ENCODE peak calls at places on chromosomes 4 and X, in four cellular contexts. T, X, A and Y are unnamed samples.

GRCh38 chr4:81096566-81096965 is 66.1 kb downstream of the BMP3 start:
- DNase-seq in T (no peak), X (no peak), A (no peak), Y (no peak)

GRCh38 chr4:6546681-6547447 is 28.1 kb upstream of the MAN2B2 start:
- DNase-seq in T (peak; percentile 88), X (no peak), A (peak; percentile 47), Y (no peak)

GRCh38 chr4:78292336-78292735 is 235.2 kb downstream of the FRAS1 start:
- DNase-seq in T (no peak), X (no peak), A (no peak), Y (no peak)

GRCh38 chr4:80362578-80363181 is 27.1 kb downstream of the CFAP299 start:
- DNase-seq in T (peak; percentile 48), X (no peak), A (peak; percentile 64), Y (no peak)

GRCh38 chr4:105135746-105136145 is 10.9 kb upstream of the TET2 start:
- DNase-seq in T (no peak), X (no peak), A (no peak), Y (no peak)

GRCh38 chr4:112593438-112594133 is 43.1 kb downstream of the ZGRF1 start:
- DNase-seq in T (no peak), X (no peak), A (no peak), Y (no peak)

GRCh38 chrX:3326721-3327120 is 19.7 kb downstream of the MXRA5 start:
- DNase-seq in T (no peak), X (no peak), A (no peak), Y (no peak)

GRCh38 chr4:88859191-88859812 is 161.7 kb upstream of the NAP1L5 start:
- DNase-seq in T (no peak), X (no peak), A (no peak), Y (no peak)

GRCh38 chr4:76233967-76234678 is 17.4 kb upstream of the FAM47E start:
- DNase-seq in T (no peak), X (no peak), A (peak; percentile 30), Y (no peak)

GRCh38 chr4:74543983-74544382 is 99.0 kb downstream of the AREG start:
- DNase-seq in T (no peak), X (no peak), A (no peak), Y (no peak)